ENCODE peak calls at places on chromosomes 12 and 14, in ten cellular contexts. L is HFF-Myc; F is CD8-positive, alpha-beta T cell; W is cardiac muscle cell; R is psoas muscle; Q is heart left ventricle; E is adipocyte; O is CD8-positive, alpha-beta memory T cell; T is cardiac fibroblast; Y is trophoblast cell. Z is an unnamed sample.

GRCh38 chr12:102643871-102644551 is 163.6 kb upstream of the IGF1 start:
- DNase-seq in L (no peak), F (no peak), W (no peak), R (no peak), Q (no peak), E (no peak), O (no peak), T (no peak), Y (no peak), Z (no peak)

GRCh38 chr12:76563061-76563460 is 3.5 kb upstream of the OSBPL8 start:
- DNase-seq in L (no peak), F (no peak), W (no peak), R (no peak), Q (no peak), E (no peak), O (no peak), T (no peak), Y (no peak), Z (no peak)

GRCh38 chr12:24364921-24365320 is 415.5 kb upstream of the SOX5 start:
- DNase-seq in L (no peak), F (no peak), W (no peak), R (no peak), Q (no peak), E (no peak), O (no peak), T (no peak), Y (no peak), Z (no peak)

GRCh38 chr12:132306885-132307191 is 22.6 kb downstream of the GALNT9 start:
- DNase-seq in L (no peak), F (no peak), W (no peak), R (no peak), Q (no peak), E (no peak), O (no peak), T (no peak), Y (no peak), Z (no peak)

GRCh38 chr12:116804051-116804450 is 65.9 kb downstream of the RNFT2 start:
- DNase-seq in L (no peak), F (no peak), W (no peak), R (no peak), Q (no peak), E (no peak), O (no peak), T (no peak), Y (no peak), Z (no peak)

GRCh38 chr12:26831959-26832816 is 806 bp downstream of the ITPR2 start:
- DNase-seq in L (no peak), F (peak; percentile 28), W (peak; percentile 79), R (peak; percentile 77), Q (peak; percentile 67), E (peak; percentile 80), O (peak; percentile 72), T (peak; percentile 80), Y (peak; percentile 70), Z (peak; percentile 93)

GRCh38 chr14:55377236-55377635 is 34.4 kb downstream of the ATG14 start:
- DNase-seq in L (no peak), F (no peak), W (no peak), R (no peak), Q (no peak), E (no peak), O (no peak), T (no peak), Y (no peak), Z (no peak)

GRCh38 chr12:51642286-51642685 is 51.3 kb downstream of the SCN8A start:
- DNase-seq in L (no peak), F (no peak), W (no peak), R (no peak), Q (no peak), E (no peak), O (no peak), T (no peak), Y (no peak), Z (no peak)

GRCh38 chr12:104166465-104166864 is 28.5 kb upstream of the NFYB start:
- DNase-seq in L (no peak), F (no peak), W (peak; percentile 82), R (no peak), Q (peak; percentile 24), E (no peak), O (no peak), T (peak; percentile 80), Y (no peak), Z (no peak)

GRCh38 chr12:62625238-62625637 is 158.6 kb downstream of the MON2 start:
- DNase-seq in L (no peak), F (no peak), W (peak; percentile 90), R (no peak), Q (no peak), E (peak; percentile 49), O (no peak), T (peak; percentile 83), Y (no peak), Z (no peak)

GRCh38 chr12:9829990-9830389 is 2.7 kb downstream of the KLRF1 start:
- DNase-seq in L (no peak), F (no peak), W (no peak), R (no peak), Q (no peak), E (no peak), O (no peak), T (no peak), Y (no peak), Z (no peak)

GRCh38 chr14:100890044-100890443 is 13.5 kb downstream of the RTL1 start:
- DNase-seq in L (no peak), F (no peak), W (no peak), R (no peak), Q (no peak), E (no peak), O (no peak), T (no peak), Y (no peak), Z (peak; percentile 13)

GRCh38 chr12:7934560-7935463 is 1.2 kb downstream of the SLC2A3 start:
- DNase-seq in L (no peak), F (no peak), W (no peak), R (no peak), Q (no peak), E (peak; percentile 46), O (no peak), T (no peak), Y (no peak), Z (no peak)

GRCh38 chr14:69938751-69939150 is 59.5 kb downstream of the SMOC1 start:
- DNase-seq in L (no peak), F (no peak), W (no peak), R (no peak), Q (no peak), E (no peak), O (no peak), T (no peak), Y (no peak), Z (no peak)

GRCh38 chr12:54549774-54550451 is 512 bp downstream of the PDE1B start:
- DNase-seq in L (peak; percentile 10), F (no peak), W (peak; percentile 9), R (no peak), Q (no peak), E (peak; percentile 11), O (peak; percentile 6), T (no peak), Y (no peak), Z (no peak)
- H3K4me3 ChIP-seq in L (peak overlapping the region; percentile 22), F (peak overlapping the region; percentile 65), W (peak overlapping the region; percentile 49), R (peak overlapping the region; percentile 61), Q (peak overlapping the region; percentile 50), E (peak overlapping the region; percentile 74), O (peak overlapping the region; percentile 40), T (peak overlapping the region; percentile 0), Y (no peak overlapping the region), Z (no peak overlapping the region)

GRCh38 chr12:81757731-81758325 is 1.3 kb downstream of the PPFIA2 start:
- DNase-seq in L (no peak), F (no peak), W (no peak), R (no peak), Q (no peak), E (no peak), O (no peak), T (no peak), Y (no peak), Z (no peak)
- H3K4me3 ChIP-seq in L (no peak overlapping the region), F (no peak overlapping the region), W (peak overlapping the region; percentile 49), R (peak overlapping the region; percentile 66), Q (peak overlapping the region; percentile 59), E (peak overlapping the region; percentile 89), O (no peak overlapping the region), T (no peak overlapping the region), Y (no peak overlapping the region), Z (peak overlapping the region; percentile 35)

GRCh38 chr12:6902448-6902847 is 2.2 kb upstream of the LRRC23 start:
- DNase-seq in L (no peak), F (no peak), W (no peak), R (no peak), Q (no peak), E (no peak), O (no peak), T (no peak), Y (no peak), Z (no peak)

GRCh38 chr12:6899837-6900519 is 4.6 kb upstream of the LRRC23 start:
- DNase-seq in L (no peak), F (no peak), W (peak; percentile 80), R (no peak), Q (peak; percentile 69), E (no peak), O (no peak), T (peak; percentile 84), Y (no peak), Z (peak; percentile 81)

GRCh38 chr12:6904280-6905276 is at the start of gene LRRC23:
- DNase-seq in L (peak; percentile 89), F (peak; percentile 96), W (peak; percentile 96), R (peak; percentile 96), Q (peak; percentile 97), E (peak; percentile 99), O (peak; percentile 97), T (peak; percentile 95), Y (peak; percentile 91), Z (peak; percentile 97)

GRCh38 chr12:6905414-6906040 is 905 bp downstream of the LRRC23 start:
- DNase-seq in L (no peak), F (no peak), W (no peak), R (no peak), Q (no peak), E (no peak), O (no peak), T (no peak), Y (no peak), Z (no peak)

GRCh38 chr12:6903712-6904111 is 910 bp upstream of the LRRC23 start:
- DNase-seq in L (no peak), F (no peak), W (no peak), R (no peak), Q (no peak), E (no peak), O (no peak), T (no peak), Y (no peak), Z (no peak)
- H3K4me3 ChIP-seq in L (no peak overlapping the region), F (no peak overlapping the region), W (no peak overlapping the region), R (peak overlapping the region; percentile 91), Q (no peak overlapping the region), E (no peak overlapping the region), O (no peak overlapping the region), T (no peak overlapping the region), Y (no peak overlapping the region), Z (no peak overlapping the region)

DNA sequence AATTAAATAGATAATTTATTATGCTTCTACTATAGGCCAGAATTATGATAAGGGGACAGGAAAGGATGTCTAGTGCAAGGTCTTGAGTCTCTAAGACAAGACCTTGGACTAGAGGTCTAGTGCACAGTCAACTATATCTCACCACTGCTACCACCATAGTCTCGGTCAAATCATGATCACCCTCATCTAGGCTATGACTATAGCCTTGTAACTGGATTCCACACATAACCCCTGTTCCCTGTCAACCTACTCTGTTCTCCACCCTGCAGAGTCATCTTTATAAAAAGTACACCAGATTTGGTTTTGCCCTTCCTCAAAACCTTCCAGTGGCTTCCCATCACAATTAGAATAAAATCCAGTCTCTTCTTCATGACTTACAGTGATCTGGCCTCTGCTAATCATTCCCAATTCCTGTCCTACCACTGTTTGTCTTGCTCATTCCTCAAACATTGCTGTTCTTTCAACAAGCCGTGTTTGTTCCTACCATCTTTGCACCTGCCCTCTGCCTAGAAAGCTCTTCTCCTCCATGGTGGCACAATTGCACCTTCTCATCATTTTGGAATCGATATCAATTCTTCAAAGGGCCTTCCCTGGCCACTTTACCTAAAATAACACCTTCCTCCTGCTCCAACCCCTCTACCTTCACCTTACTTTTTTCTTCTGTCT is 169.4 kb downstream of the FOXN3 start:
- DNase-seq in L (no peak), F (no peak), W (no peak), R (no peak), Q (no peak), E (no peak), O (no peak), T (no peak), Y (no peak), Z (no peak)
- H3K4me3 ChIP-seq in L (no peak overlapping the region), F (no peak overlapping the region), W (no peak overlapping the region), R (no peak overlapping the region), Q (no peak overlapping the region), E (no peak overlapping the region), O (no peak overlapping the region), T (no peak overlapping the region), Y (no peak overlapping the region), Z (no peak overlapping the region)

Z was measured in left lung.